ENCODE peak calls at places on chromosome 13, in seven cellular contexts. K, E, S, J, M, D and T are unnamed samples.

GRCh38 chr13:31653730-31654129 is 85.6 kb upstream of the RXFP2 start:
- DNase-seq in D (no peak), K (no peak), M (no peak), J (no peak), E (no peak), S (no peak), T (no peak)

GRCh38 chr13:37534181-37534580 is 64.4 kb downstream of the POSTN start:
- DNase-seq in E (no peak), D (peak), K (no peak), J (peak), M (no peak), S (no peak), T (no peak)

GRCh38 chr13:57787058-57787791 is 155.7 kb downstream of the PCDH17 start:
- DNase-seq in M (no peak), J (no peak), K (peak), E (no peak), D (no peak), S (no peak), T (no peak)

GRCh38 chr13:77509221-77509620 is 26.3 kb upstream of the SCEL start:
- DNase-seq in D (peak), J (peak), K (no peak), S (no peak), M (peak), E (no peak), T (no peak)

GRCh38 chr13:44088911-44089851 is 209.5 kb downstream of the LACC1 start:
- DNase-seq in S (no peak), M (no peak), E (no peak), K (no peak), D (no peak), J (no peak), T (no peak)

GRCh38 chr13:34682406-34682805 is 259.7 kb upstream of the NBEA start:
- DNase-seq in M (no peak), E (no peak), D (no peak), S (no peak), J (no peak), K (no peak), T (no peak)

GRCh38 chr13:51315658-51316057 is 23.8 kb upstream of the SERPINE3 start:
- DNase-seq in S (no peak), D (peak), E (no peak), M (no peak), K (no peak), J (no peak), T (no peak)

GRCh38 chr13:105340061-105340606 is 1195.3 kb downstream of the EFNB2 start:
- DNase-seq in J (no peak), M (no peak), K (no peak), S (no peak), D (peak), E (no peak), T (no peak)

GRCh38 chr13:112580211-112580610 is 7.7 kb downstream of the TUBGCP3 start:
- DNase-seq in S (no peak), J (no peak), E (no peak), K (no peak), M (no peak), D (no peak), T (no peak)